ENCODE peak calls at places on chromosomes 4 and X, in nine cellular contexts. E is left ventricle myocardium inferior; J is 8988T; C is stimulated activated CD4-positive, alpha-beta T cell treated with anti-CD3 and anti-CD28 coated beads, Interleukin-12 subunit alpha, Interleukin-12 subunit beta, amount 100 ng/mL, for 24 hours; I is gastrocnemius medialis; W is CD8-positive, alpha-beta memory T cell; Y is left lung; X is head of caudate nucleus; B is AG20443. Z is an unnamed sample.

GRCh38 chrX:20026278-20026677 is 35.4 kb upstream of the BCLAF3 start:
- DNase-seq in J (no peak), I (no peak), W (no peak), B (no peak), C (no peak), Y (no peak), E (no peak), X (no peak), Z (no peak)

GRCh38 chr4:47705326-47705981 is 132.4 kb downstream of the CORIN start:
- DNase-seq in E (no peak), B (no peak), W (no peak), C (no peak), I (no peak), X (no peak), J (no peak), Y (no peak), Z (no peak)

GRCh38 chrX:131693359-131693758 is 149.5 kb downstream of the OR13H1 start:
- DNase-seq in C (no peak), Y (no peak), B (no peak), W (no peak), E (no peak), X (no peak), I (no peak), J (no peak), Z (no peak)

GRCh38 chr4:4820264-4820663 is 39.2 kb upstream of the MSX1 start:
- DNase-seq in W (no peak), E (no peak), Y (no peak), J (no peak), X (peak), I (no peak), B (no peak), C (no peak), Z (no peak)

GRCh38 chrX:105315301-105315700 is 94.8 kb upstream of the TEX13A start:
- DNase-seq in B (no peak), C (no peak), Y (no peak), J (no peak), W (no peak), X (no peak), I (no peak), E (no peak), Z (no peak)

GRCh38 chr4:56757821-56758400 is 63.6 kb downstream of the SPINK2 start:
- DNase-seq in Y (peak), B (peak), J (peak), C (peak), E (no peak), W (peak), X (no peak), I (no peak), Z (peak)

GRCh38 chr4:152090543-152090942 is 329.7 kb upstream of the GATB start:
- DNase-seq in X (no peak), I (no peak), Y (no peak), B (no peak), C (no peak), W (no peak), E (peak), J (no peak), Z (no peak)

GRCh38 chrX:7638053-7638452 is 204.9 kb upstream of the VCX start:
- DNase-seq in B (no peak), I (no peak), C (no peak), W (no peak), E (no peak), Y (no peak), X (no peak), J (no peak), Z (no peak)

GRCh38 chrX:130340271-130340670 is 552 bp downstream of the SLC25A14 start:
- DNase-seq in Y (no peak), W (no peak), I (no peak), J (no peak), E (no peak), X (no peak), B (no peak), C (no peak), Z (no peak)

GRCh38 chr4:103105558-103106356 is 6.1 kb upstream of the BDH2 start:
- DNase-seq in Y (no peak), W (no peak), C (no peak), J (no peak), I (no peak), E (no peak), X (no peak), B (no peak), Z (no peak)

GRCh38 chr4:163380703-163381102 is 37.0 kb downstream of the NPY5R start:
- DNase-seq in J (no peak), W (no peak), B (no peak), I (no peak), Y (no peak), E (no peak), C (no peak), X (no peak), Z (no peak)

GRCh38 chr4:105061136-105061696 is 85.5 kb upstream of the TET2 start:
- DNase-seq in B (no peak), X (no peak), E (no peak), W (peak), I (no peak), J (no peak), Y (peak), C (no peak), Z (peak)

GRCh38 chr4:154807042-154807630 is 26.1 kb downstream of the RBM46 start:
- DNase-seq in E (no peak), C (no peak), X (no peak), B (no peak), J (no peak), Y (no peak), W (no peak), I (no peak), Z (peak)

Z was measured in GM06990.